ENCODE peak calls at places on chromosome 4, in nine cellular contexts. One of them, this sample, is unnamed.

GRCh38 chr4:7266525-7267292 is 74.4 kb downstream of the SORCS2 start:
- DNase-seq in heart left ventricle: peak
- DNase-seq in fibroblast of the aortic adventitia: peak
- DNase-seq in hypothalamus: no peak
- DNase-seq in stimulated activated CD4-positive, alpha-beta T cell treated with anti-CD3 and anti-CD28 coated beads, Interleukin-4, amount 100 ng/mL, for 48 hours: no peak
- DNase-seq in pancreas: no peak
- DNase-seq in pons: no peak
- DNase-seq in AG20443: peak
- DNase-seq in NCI-H1092 treated with DMSO at 0.1 percent for 48 hours: no peak
- DNase-seq in this sample: no peak

GRCh38 chr4:176886135-176886534 is 93.4 kb upstream of the VEGFC start:
- DNase-seq in stimulated activated CD4-positive, alpha-beta T cell treated with anti-CD3 and anti-CD28 coated beads, Interleukin-4, amount 100 ng/mL, for 48 hours: no peak
- DNase-seq in pancreas: no peak
- DNase-seq in hypothalamus: no peak
- DNase-seq in fibroblast of the aortic adventitia: no peak
- DNase-seq in pons: no peak
- DNase-seq in AG20443: no peak
- DNase-seq in heart left ventricle: no peak
- DNase-seq in NCI-H1092 treated with DMSO at 0.1 percent for 48 hours: no peak
- DNase-seq in this sample: no peak

GRCh38 chr4:60724623-60725022 is 475.5 kb upstream of the ADGRL3 start:
- DNase-seq in hypothalamus: no peak
- DNase-seq in pancreas: no peak
- DNase-seq in stimulated activated CD4-positive, alpha-beta T cell treated with anti-CD3 and anti-CD28 coated beads, Interleukin-4, amount 100 ng/mL, for 48 hours: no peak
- DNase-seq in pons: no peak
- DNase-seq in NCI-H1092 treated with DMSO at 0.1 percent for 48 hours: no peak
- DNase-seq in heart left ventricle: no peak
- DNase-seq in AG20443: peak
- DNase-seq in fibroblast of the aortic adventitia: peak
- DNase-seq in this sample: no peak

GRCh38 chr4:93646225-93646930 is 182.2 kb upstream of the ATOH1 start:
- DNase-seq in NCI-H1092 treated with DMSO at 0.1 percent for 48 hours: peak
- DNase-seq in pancreas: no peak
- DNase-seq in AG20443: no peak
- DNase-seq in hypothalamus: no peak
- DNase-seq in fibroblast of the aortic adventitia: no peak
- DNase-seq in heart left ventricle: no peak
- DNase-seq in stimulated activated CD4-positive, alpha-beta T cell treated with anti-CD3 and anti-CD28 coated beads, Interleukin-4, amount 100 ng/mL, for 48 hours: no peak
- DNase-seq in pons: no peak
- DNase-seq in this sample: no peak

GRCh38 chr4:14117575-14118228 is 490.2 kb upstream of the BOD1L1 start:
- DNase-seq in heart left ventricle: no peak
- DNase-seq in NCI-H1092 treated with DMSO at 0.1 percent for 48 hours: no peak
- DNase-seq in fibroblast of the aortic adventitia: no peak
- DNase-seq in hypothalamus: no peak
- DNase-seq in pancreas: no peak
- DNase-seq in pons: no peak
- DNase-seq in stimulated activated CD4-positive, alpha-beta T cell treated with anti-CD3 and anti-CD28 coated beads, Interleukin-4, amount 100 ng/mL, for 48 hours: no peak
- DNase-seq in AG20443: no peak
- DNase-seq in this sample: no peak

GRCh38 chr4:53702334-53703266 is 111.3 kb upstream of the LNX1 start:
- DNase-seq in fibroblast of the aortic adventitia: peak
- DNase-seq in AG20443: peak
- DNase-seq in pons: peak
- DNase-seq in heart left ventricle: peak
- DNase-seq in NCI-H1092 treated with DMSO at 0.1 percent for 48 hours: peak
- DNase-seq in hypothalamus: peak
- DNase-seq in pancreas: peak
- DNase-seq in stimulated activated CD4-positive, alpha-beta T cell treated with anti-CD3 and anti-CD28 coated beads, Interleukin-4, amount 100 ng/mL, for 48 hours: no peak
- DNase-seq in this sample: peak

GRCh38 chr4:856468-856901 is 30.6 kb upstream of the CPLX1 start:
- DNase-seq in pons: no peak
- DNase-seq in NCI-H1092 treated with DMSO at 0.1 percent for 48 hours: no peak
- DNase-seq in stimulated activated CD4-positive, alpha-beta T cell treated with anti-CD3 and anti-CD28 coated beads, Interleukin-4, amount 100 ng/mL, for 48 hours: no peak
- DNase-seq in pancreas: no peak
- DNase-seq in heart left ventricle: peak
- DNase-seq in AG20443: no peak
- DNase-seq in fibroblast of the aortic adventitia: no peak
- DNase-seq in hypothalamus: no peak
- DNase-seq in this sample: no peak

GRCh38 chr4:110516106-110516922 is 40.4 kb downstream of the ENPEP start:
- DNase-seq in stimulated activated CD4-positive, alpha-beta T cell treated with anti-CD3 and anti-CD28 coated beads, Interleukin-4, amount 100 ng/mL, for 48 hours: peak
- DNase-seq in fibroblast of the aortic adventitia: peak
- DNase-seq in NCI-H1092 treated with DMSO at 0.1 percent for 48 hours: peak
- DNase-seq in hypothalamus: peak
- DNase-seq in pons: peak
- DNase-seq in heart left ventricle: no peak
- DNase-seq in AG20443: peak
- DNase-seq in pancreas: peak
- DNase-seq in this sample: peak

GRCh38 chr4:123994917-123995316 is 598.3 kb downstream of the SPRY1 start:
- DNase-seq in hypothalamus: no peak
- DNase-seq in pons: no peak
- DNase-seq in AG20443: no peak
- DNase-seq in stimulated activated CD4-positive, alpha-beta T cell treated with anti-CD3 and anti-CD28 coated beads, Interleukin-4, amount 100 ng/mL, for 48 hours: no peak
- DNase-seq in heart left ventricle: no peak
- DNase-seq in fibroblast of the aortic adventitia: no peak
- DNase-seq in pancreas: no peak
- DNase-seq in NCI-H1092 treated with DMSO at 0.1 percent for 48 hours: no peak
- DNase-seq in this sample: no peak

GRCh38 chr4:82774711-82775171 is 23.9 kb downstream of the SCD5 start:
- DNase-seq in stimulated activated CD4-positive, alpha-beta T cell treated with anti-CD3 and anti-CD28 coated beads, Interleukin-4, amount 100 ng/mL, for 48 hours: no peak
- DNase-seq in pons: no peak
- DNase-seq in NCI-H1092 treated with DMSO at 0.1 percent for 48 hours: peak
- DNase-seq in AG20443: peak
- DNase-seq in fibroblast of the aortic adventitia: peak
- DNase-seq in hypothalamus: peak
- DNase-seq in pancreas: no peak
- DNase-seq in heart left ventricle: no peak
- DNase-seq in this sample: peak